ENCODE peak calls at places on chromosomes 1 and 21, in nine cellular contexts. A is colonic mucosa; B is thoracic aorta; M is CD4-positive, CD25-positive, alpha-beta regulatory T cell; O is esophagus squamous epithelium; F is cardiac muscle cell; U is prostate gland; L is Peyer's patch; D is ovary. C is an unnamed sample.

GRCh38 chr1:230896719-230897118 is 28.4 kb upstream of the C1orf198 start:
- DNase-seq in A (no peak), B (no peak), M (no peak), O (no peak), F (no peak), U (no peak), L (no peak), D (no peak), C (no peak)

GRCh38 chr1:155206891-155207577 is 663 bp downstream of the THBS3 start:
- DNase-seq in A (peak; percentile 94), B (peak; percentile 73), M (peak; percentile 78), O (peak; percentile 46), F (peak; percentile 79), U (peak; percentile 81), L (peak; percentile 96), D (peak; percentile 89), C (peak; percentile 89)

GRCh38 chr1:172351347-172351746 is 69.1 kb upstream of the C1orf105 start:
- DNase-seq in A (no peak), B (no peak), M (no peak), O (no peak), F (no peak), U (no peak), L (no peak), D (no peak), C (no peak)

GRCh38 chr1:172838681-172839313 is 179.9 kb downstream of the FASLG start:
- DNase-seq in A (no peak), B (no peak), M (no peak), O (no peak), F (no peak), U (no peak), L (no peak), D (no peak), C (no peak)

GRCh38 chr1:1434131-1434811 is 1.2 kb upstream of the VWA1 start:
- DNase-seq in A (peak; percentile 40), B (no peak), M (no peak), O (no peak), F (peak; percentile 52), U (peak; percentile 67), L (no peak), D (peak; percentile 89), C (no peak)

GRCh38 chr1:29122987-29123870 is 474 bp downstream of the TMEM200B start:
- DNase-seq in A (no peak), B (no peak), M (no peak), O (no peak), F (peak; percentile 53), U (no peak), L (no peak), D (peak; percentile 74), C (no peak)

GRCh38 chr1:205298191-205298994 is 23.2 kb downstream of the NUAK2 start:
- DNase-seq in A (no peak), B (no peak), M (no peak), O (no peak), F (no peak), U (no peak), L (no peak), D (no peak), C (no peak)

GRCh38 chr1:60130703-60131102 is 57.1 kb upstream of the C1orf87 start:
- DNase-seq in A (no peak), B (no peak), M (no peak), O (no peak), F (no peak), U (no peak), L (no peak), D (no peak), C (no peak)

GRCh38 chr1:19481826-19482398 is 3.4 kb downstream of the CAPZB start:
- DNase-seq in A (no peak), B (no peak), M (no peak), O (no peak), F (no peak), U (no peak), L (no peak), D (no peak), C (no peak)

GRCh38 chr1:19477284-19478240 is 7.8 kb downstream of the CAPZB start:
- DNase-seq in A (peak; percentile 35), B (no peak), M (no peak), O (no peak), F (no peak), U (no peak), L (peak; percentile 87), D (no peak), C (peak; percentile 40)

GRCh38 chr1:19478241-19478780 is 7.0 kb downstream of the CAPZB start:
- DNase-seq in A (no peak), B (no peak), M (no peak), O (no peak), F (no peak), U (no peak), L (no peak), D (no peak), C (no peak)

GRCh38 chr1:19479351-19480120 is 5.8 kb downstream of the CAPZB start:
- DNase-seq in A (no peak), B (no peak), M (no peak), O (no peak), F (no peak), U (no peak), L (no peak), D (no peak), C (no peak)

DNA sequence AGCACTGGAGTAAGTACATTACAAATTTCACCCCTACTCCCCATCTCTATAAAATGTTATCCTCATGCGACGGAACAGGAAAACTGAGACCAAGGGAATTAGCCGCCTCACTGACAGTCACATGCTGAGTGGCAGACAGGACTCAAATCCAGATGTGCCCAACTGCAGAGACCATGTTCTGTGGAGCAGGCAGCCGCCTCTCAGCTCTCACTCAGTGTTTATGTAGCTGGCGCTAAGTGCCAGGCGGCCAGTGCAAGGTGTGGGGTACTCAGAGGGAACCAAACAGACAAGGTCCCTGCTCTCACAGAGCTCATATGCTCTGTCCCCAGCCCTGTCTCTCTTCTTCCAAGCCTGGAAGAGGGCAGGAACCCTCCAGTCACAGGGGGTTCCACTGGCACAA is 5.1 kb downstream of the CAPZB start:
- DNase-seq in A (no peak), B (no peak), M (no peak), O (no peak), F (no peak), U (no peak), L (no peak), D (no peak), C (no peak)
- H3K4me1 ChIP-seq in A (peaks cover 12% of the 10 kb centered on the region), B (peaks cover 91% of the 10 kb centered on the region), M (peaks cover 97% of the 10 kb centered on the region), O (peaks cover 87% of the 10 kb centered on the region), F (peaks cover 48% of the 10 kb centered on the region), U (peaks cover 43% of the 10 kb centered on the region), L (peaks cover 89% of the 10 kb centered on the region), D (peaks cover 40% of the 10 kb centered on the region), C (peaks cover 38% of the 10 kb centered on the region)

DNA sequence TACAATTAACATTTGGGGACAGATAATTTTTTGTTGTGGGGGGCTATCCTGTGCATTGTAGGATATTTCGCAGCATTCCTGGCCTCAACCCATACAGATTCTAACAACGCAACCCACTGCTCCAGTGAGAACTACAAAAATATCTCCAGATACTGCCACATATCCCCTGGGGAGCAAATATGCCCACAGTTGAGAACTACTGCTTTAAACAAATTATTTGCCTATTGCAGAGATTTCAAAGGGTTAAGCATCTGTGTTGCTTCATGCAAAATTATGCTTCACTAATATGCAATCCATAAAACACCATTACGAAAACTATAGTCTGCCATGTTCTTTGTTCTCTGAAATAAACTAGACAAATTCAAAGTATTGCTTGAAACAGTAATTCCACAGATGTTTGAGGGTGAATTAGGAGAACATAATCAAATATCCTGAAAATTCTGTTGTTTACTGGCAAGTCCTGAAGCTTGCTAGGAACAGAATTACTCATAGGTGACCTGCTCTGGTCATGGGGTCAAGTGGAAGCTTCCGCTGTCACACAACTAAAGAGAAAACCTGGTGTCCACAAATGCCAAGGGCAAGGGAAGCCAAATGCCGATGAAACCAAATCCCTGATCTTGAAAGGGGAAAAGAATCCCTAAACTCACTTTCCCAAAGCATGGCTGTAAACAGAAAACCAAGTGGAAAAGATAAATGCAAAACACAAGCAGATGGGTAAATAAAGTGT is 149.4 kb downstream of the RERE start:
- DNase-seq in A (no peak), B (no peak), M (no peak), O (no peak), F (peak; percentile 52), U (no peak), L (no peak), D (no peak), C (no peak)
- H3K4me3 ChIP-seq in A (no peak overlapping the region), B (no peak overlapping the region), M (no peak overlapping the region), O (no peak overlapping the region), F (no peak overlapping the region), U (no peak overlapping the region), L (no peak overlapping the region), D (no peak overlapping the region), C (no peak overlapping the region)

GRCh38 chr1:109470245-109470644 is 3.9 kb downstream of the SYPL2 start:
- DNase-seq in A (no peak), B (no peak), M (no peak), O (no peak), F (no peak), U (no peak), L (no peak), D (no peak), C (no peak)

GRCh38 chr1:109466100-109466439 is 276 bp upstream of the SYPL2 start:
- DNase-seq in A (no peak), B (no peak), M (no peak), O (no peak), F (no peak), U (no peak), L (no peak), D (no peak), C (no peak)

GRCh38 chr1:109468903-109469302 is 2.6 kb downstream of the SYPL2 start:
- DNase-seq in A (no peak), B (no peak), M (no peak), O (no peak), F (no peak), U (no peak), L (no peak), D (no peak), C (no peak)

GRCh38 chr1:109467301-109467777 is 993 bp downstream of the SYPL2 start:
- DNase-seq in A (no peak), B (no peak), M (no peak), O (no peak), F (no peak), U (no peak), L (no peak), D (no peak), C (peak; percentile 29)

GRCh38 chr1:109466440-109467300 is at the start of gene SYPL2:
- DNase-seq in A (peak; percentile 45), B (no peak), M (no peak), O (no peak), F (peak; percentile 85), U (no peak), L (no peak), D (peak; percentile 60), C (no peak)
- H3K27me3 ChIP-seq in A (peaks cover 41% of the 10 kb centered on the region), B (no peaks in the 10 kb centered on the region), M (peaks cover 38% of the 10 kb centered on the region), O (peaks cover 9% of the 10 kb centered on the region), F (peaks cover 46% of the 10 kb centered on the region), U (no peaks in the 10 kb centered on the region), L (peaks cover 6% of the 10 kb centered on the region), D (no peaks in the 10 kb centered on the region), C (peaks cover 3% of the 10 kb centered on the region)

GRCh38 chr21:42533963-42534355 is 20.3 kb downstream of the SLC37A1 start:
- DNase-seq in A (no peak), B (no peak), M (no peak), O (no peak), F (no peak), U (no peak), L (peak; percentile 39), D (no peak), C (no peak)

GRCh38 chr21:42533306-42533962 is 19.8 kb downstream of the SLC37A1 start:
- DNase-seq in A (no peak), B (no peak), M (no peak), O (no peak), F (no peak), U (no peak), L (peak; percentile 44), D (no peak), C (no peak)

GRCh38 chr21:42534361-42534900 is 20.8 kb downstream of the SLC37A1 start:
- DNase-seq in A (no peak), B (no peak), M (no peak), O (no peak), F (no peak), U (no peak), L (peak; percentile 74), D (no peak), C (peak; percentile 37)

GRCh38 chr21:42531771-42532170 is 18.1 kb downstream of the SLC37A1 start:
- DNase-seq in A (no peak), B (no peak), M (no peak), O (no peak), F (no peak), U (no peak), L (peak; percentile 40), D (no peak), C (no peak)

DNA sequence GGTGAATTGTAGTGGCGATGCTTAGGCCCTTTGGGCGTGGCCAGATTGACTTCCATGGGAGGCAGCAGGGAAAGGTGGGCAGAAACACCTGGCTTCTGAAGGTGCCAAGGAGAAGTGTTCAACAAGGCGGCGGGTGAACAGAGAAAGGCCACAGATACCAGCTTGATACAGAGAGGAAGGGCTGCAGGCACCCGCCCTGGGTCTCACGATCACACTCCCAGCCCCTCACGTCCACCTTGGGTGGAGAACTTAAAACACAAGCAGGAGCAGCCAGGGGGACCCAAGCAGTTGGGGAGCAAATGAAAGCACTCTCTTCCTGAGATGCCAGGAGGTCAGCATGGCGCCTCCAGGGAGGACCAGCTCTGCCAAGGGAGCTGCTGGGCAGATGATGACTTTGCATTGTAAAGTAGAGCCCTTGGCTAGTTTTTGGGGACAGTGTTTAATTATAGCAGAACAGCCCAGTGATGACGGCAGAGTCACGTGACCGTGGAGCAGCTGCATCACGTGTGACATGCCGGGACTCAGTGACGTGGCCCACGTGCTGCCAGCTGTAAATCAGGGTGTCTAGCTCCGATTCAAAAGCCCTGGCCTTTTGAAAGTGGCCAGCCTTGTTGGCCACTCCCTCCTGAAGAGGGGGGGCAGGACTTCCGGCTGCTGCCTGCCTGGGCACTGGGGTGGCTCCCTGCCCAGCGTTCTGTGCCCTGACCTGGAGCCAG is 19.0 kb downstream of the SLC37A1 start:
- DNase-seq in A (peak; percentile 52), B (peak; percentile 28), M (no peak), O (no peak), F (no peak), U (no peak), L (peak; percentile 89), D (no peak), C (peak; percentile 59)
- H3K4me1 ChIP-seq in A (peaks cover 10% of the 10 kb centered on the region), B (peaks cover 15% of the 10 kb centered on the region), M (peaks cover 11% of the 10 kb centered on the region), O (peaks cover 2% of the 10 kb centered on the region), F (no peaks in the 10 kb centered on the region), U (peaks cover 36% of the 10 kb centered on the region), L (peaks cover 60% of the 10 kb centered on the region), D (peaks cover 3% of the 10 kb centered on the region), C (no peaks in the 10 kb centered on the region)